ENCODE peak calls at places on chromosomes 13 and 19, in nine cellular contexts. P, N, G, Q, H, U, E, B and V are unnamed samples.

GRCh38 chr19:45075215-45076028 is 856 bp downstream of the ZNF296 start:
- DNase-seq in P (peak; percentile 43), N (peak; percentile 78), G (peak; percentile 67), Q (peak; percentile 96), H (peak; percentile 26), U (peak; percentile 89), E (peak; percentile 89), B (peak; percentile 88), V (peak; percentile 89)

GRCh38 chr13:94959616-94960015 is 247.3 kb upstream of the SOX21 start:
- DNase-seq in P (no peak), N (no peak), G (no peak), Q (no peak), H (no peak), U (no peak), E (no peak), B (no peak), V (no peak)

GRCh38 chr19:40282920-40283319 is 2.2 kb downstream of the AKT2 start:
- DNase-seq in P (no peak), N (no peak), G (no peak), Q (no peak), H (peak; percentile 23), U (no peak), E (no peak), B (no peak), V (no peak)

GRCh38 chr19:17420267-17420924 is 549 bp downstream of the MVB12A start:
- DNase-seq in P (peak; percentile 77), N (peak; percentile 39), G (peak; percentile 35), Q (peak; percentile 76), H (peak; percentile 6), U (peak; percentile 78), E (no peak), B (peak; percentile 68), V (no peak)

GRCh38 chr19:47610546-47610894 is 1.6 kb downstream of the BICRA start:
- DNase-seq in P (no peak), N (no peak), G (no peak), Q (no peak), H (no peak), U (no peak), E (no peak), B (no peak), V (no peak)

GRCh38 chr19:6854758-6855157 is 32.6 kb upstream of the ADGRE1 start:
- DNase-seq in P (no peak), N (no peak), G (no peak), Q (no peak), H (no peak), U (no peak), E (no peak), B (no peak), V (no peak)

GRCh38 chr19:28843771-28844492 is 369.0 kb downstream of the UQCRFS1 start:
- DNase-seq in P (no peak), N (no peak), G (no peak), Q (no peak), H (no peak), U (no peak), E (no peak), B (no peak), V (no peak)

GRCh38 chr13:40981361-40981760 is 37.8 kb downstream of the ELF1 start:
- DNase-seq in P (no peak), N (no peak), G (no peak), Q (no peak), H (no peak), U (no peak), E (no peak), B (no peak), V (no peak)

GRCh38 chr13:110442946-110443632 is 118.4 kb downstream of the RAB20 start:
- DNase-seq in P (no peak), N (no peak), G (no peak), Q (no peak), H (peak; percentile 52), U (no peak), E (no peak), B (no peak), V (no peak)

DNA sequence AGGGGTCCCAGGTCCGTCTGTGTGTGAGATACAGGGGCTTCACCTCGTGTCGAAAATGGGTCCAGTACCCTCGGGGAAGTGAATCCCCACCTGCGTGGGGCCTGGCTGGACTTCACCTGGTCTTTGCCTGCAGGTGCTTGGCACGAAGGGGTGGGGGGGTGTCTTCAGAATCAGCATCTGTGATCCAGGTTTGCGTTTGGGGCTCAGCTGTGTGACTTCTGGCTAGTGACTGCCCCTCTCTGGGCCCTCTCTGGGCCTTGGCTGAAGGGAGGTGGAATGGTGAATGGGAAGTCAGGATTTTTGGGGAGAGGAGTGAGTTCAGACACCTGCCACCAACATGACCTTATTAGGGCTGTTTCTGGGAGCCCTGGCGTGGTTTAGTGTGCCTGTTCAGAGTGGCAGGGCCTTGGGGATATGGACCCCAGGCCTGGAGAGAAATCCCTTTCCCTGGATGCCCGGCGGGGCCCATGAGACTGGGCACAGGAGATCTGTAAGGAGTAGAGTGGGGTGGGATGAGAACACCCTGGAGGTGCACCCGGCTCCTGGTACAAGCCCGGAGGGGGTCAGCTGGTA is 2.7 kb downstream of the CELF5 start:
- DNase-seq in P (no peak), N (no peak), G (no peak), Q (no peak), H (no peak), U (no peak), E (no peak), B (no peak), V (no peak)
- H3K27me3 ChIP-seq in P (peaks cover 4% of the 10 kb centered on the region), N (no peaks in the 10 kb centered on the region), G (peaks cover 57% of the 10 kb centered on the region), Q (peaks cover 56% of the 10 kb centered on the region), H (peaks cover 44% of the 10 kb centered on the region), U (no peaks in the 10 kb centered on the region), E (peaks cover 83% of the 10 kb centered on the region), B (no peaks in the 10 kb centered on the region), V (peaks cover 4% of the 10 kb centered on the region)

GRCh38 chr19:369876-370275 is 25.3 kb upstream of the MIER2 start:
- DNase-seq in P (no peak), N (no peak), G (no peak), Q (no peak), H (no peak), U (peak; percentile 30), E (no peak), B (no peak), V (no peak)
- H3K36me3 ChIP-seq in P (no peaks in the 10 kb centered on the region), N (no peaks in the 10 kb centered on the region), G (no peaks in the 10 kb centered on the region), Q (no peaks in the 10 kb centered on the region), H (no peaks in the 10 kb centered on the region), U (no peaks in the 10 kb centered on the region), E (no peaks in the 10 kb centered on the region), B (no peaks in the 10 kb centered on the region), V (no peaks in the 10 kb centered on the region)

DNA sequence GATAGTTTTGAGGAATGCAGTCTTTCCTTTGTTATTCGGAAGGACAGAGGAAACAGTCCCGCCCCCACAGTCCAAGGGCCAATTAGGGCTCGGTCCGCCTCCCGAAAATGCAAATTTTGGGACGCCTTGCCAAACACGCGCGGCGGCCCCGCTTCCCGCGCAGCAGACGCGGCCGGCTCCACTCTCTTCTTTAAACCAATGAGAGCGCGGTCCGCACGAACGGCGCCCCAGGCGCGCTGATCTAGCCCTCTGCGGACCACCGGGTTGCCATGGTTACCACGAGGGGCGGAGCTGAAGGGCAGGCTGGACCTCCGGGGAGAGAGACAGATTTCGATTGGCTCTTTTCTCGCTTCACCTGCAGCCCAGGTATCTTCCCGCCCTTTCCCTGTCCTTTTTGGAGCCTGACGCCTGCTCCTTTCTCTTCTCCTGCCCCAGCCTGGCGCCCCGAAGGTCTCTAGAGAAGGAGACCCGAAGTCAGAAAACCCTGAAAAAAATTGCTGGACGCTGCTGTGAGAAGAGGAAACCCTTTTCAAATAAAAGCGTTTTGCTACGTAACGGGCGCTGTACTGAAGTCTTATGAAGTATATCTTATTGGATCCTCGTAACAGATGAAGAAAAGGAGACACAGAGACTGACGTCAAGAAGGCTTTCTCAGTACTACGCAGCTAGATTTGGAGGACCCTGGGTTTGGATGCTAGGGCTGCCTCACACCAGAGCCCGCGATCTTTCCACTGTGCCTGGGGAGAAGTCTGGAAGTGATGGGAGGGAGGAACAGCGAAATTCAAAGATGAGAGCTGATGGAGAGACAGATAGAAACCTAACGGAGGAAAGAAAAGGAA is 2.0 kb downstream of the PTH2 start:
- DNase-seq in P (peak; percentile 98), N (peak; percentile 52), G (peak; percentile 76), Q (peak; percentile 84), H (peak; percentile 44), U (peak; percentile 78), E (no peak), B (peak; percentile 99), V (peak; percentile 53)
- H3K27me3 ChIP-seq in P (peaks cover 78% of the 10 kb centered on the region), N (peaks cover 3% of the 10 kb centered on the region), G (peaks cover 80% of the 10 kb centered on the region), Q (peaks cover 48% of the 10 kb centered on the region), H (peaks cover 75% of the 10 kb centered on the region), U (peaks cover 5% of the 10 kb centered on the region), E (peaks cover 99% of the 10 kb centered on the region), B (peaks cover 49% of the 10 kb centered on the region), V (peaks cover 2% of the 10 kb centered on the region)

GRCh38 chr13:28602580-28602979 is 56.4 kb upstream of the POMP start:
- DNase-seq in P (no peak), N (no peak), G (no peak), Q (no peak), H (no peak), U (no peak), E (no peak), B (no peak), V (no peak)
- H3K36me3 ChIP-seq in P (no peaks in the 10 kb centered on the region), N (no peaks in the 10 kb centered on the region), G (no peaks in the 10 kb centered on the region), Q (no peaks in the 10 kb centered on the region), H (no peaks in the 10 kb centered on the region), U (no peaks in the 10 kb centered on the region), E (no peaks in the 10 kb centered on the region), B (no peaks in the 10 kb centered on the region), V (no peaks in the 10 kb centered on the region)

GRCh38 chr19:1765182-1765903 is 12.0 kb downstream of the ONECUT3 start:
- DNase-seq in P (no peak), N (no peak), G (no peak), Q (no peak), H (no peak), U (no peak), E (no peak), B (no peak), V (no peak)
- H3K27me3 ChIP-seq in P (peaks cover 100% of the 10 kb centered on the region), N (no peaks in the 10 kb centered on the region), G (peaks cover 95% of the 10 kb centered on the region), Q (peaks cover 91% of the 10 kb centered on the region), H (peaks cover 61% of the 10 kb centered on the region), U (no peaks in the 10 kb centered on the region), E (peaks cover 100% of the 10 kb centered on the region), B (peaks cover 99% of the 10 kb centered on the region), V (peaks cover 2% of the 10 kb centered on the region)